ENCODE peak calls at places on chromosomes 5 and 9, in five cellular contexts. G is cardiac muscle cell, V is foreskin fibroblast, P is fibroblast of mammary gland, E is HFF-Myc. R is an unnamed sample.

GRCh38 chr5:178793156-178793555 is 62.7 kb upstream of the ZNF354A start:
- DNase-seq in G (peak), V (no peak), P (no peak), E (no peak), R (no peak)

GRCh38 chr5:50441479-50441815 is 359 bp upstream of the EMB start:
- DNase-seq in G (no peak), V (peak), P (no peak), E (no peak), R (no peak)

GRCh38 chr5:10524376-10525123 is 39.3 kb upstream of the ANKRD33B start:
- DNase-seq in G (no peak), V (peak), P (peak), E (peak), R (no peak)

GRCh38 chr9:14190240-14190639 is 123.7 kb downstream of the NFIB start:
- DNase-seq in G (no peak), V (no peak), P (no peak), E (no peak), R (no peak)

GRCh38 chr9:87685871-87686519 is 39.9 kb upstream of the CTSL start:
- DNase-seq in G (no peak), V (peak), P (peak), E (no peak), R (no peak)

GRCh38 chr5:123089971-123090640 is 1.1 kb downstream of the PRDM6 start:
- DNase-seq in G (peak), V (peak), P (peak), E (no peak), R (no peak)

GRCh38 chr5:53126514-53126913 is 17.0 kb upstream of the MOCS2 start:
- DNase-seq in G (no peak), V (peak), P (peak), E (no peak), R (no peak)

GRCh38 chr5:45694255-45694834 is 1.8 kb downstream of the HCN1 start:
- DNase-seq in G (peak), V (no peak), P (peak), E (no peak), R (no peak)

GRCh38 chr5:173303878-173304590 is 24.2 kb downstream of the STC2 start:
- DNase-seq in G (peak), V (peak), P (no peak), E (no peak), R (no peak)

GRCh38 chr5:150658699-150659265 is 2.3 kb upstream of the MYOZ3 start:
- DNase-seq in G (peak), V (no peak), P (no peak), E (no peak), R (no peak)

GRCh38 chr9:129597355-129598088 is 23.4 kb downstream of the C9orf50 start:
- DNase-seq in G (peak), V (peak), P (peak), E (no peak), R (no peak)

GRCh38 chr5:87136096-87136495 is 131.6 kb upstream of the RASA1 start:
- DNase-seq in G (no peak), V (no peak), P (no peak), E (no peak), R (no peak)

GRCh38 chr9:973295-973842 is 3.1 kb upstream of the DMRT3 start:
- DNase-seq in G (no peak), V (no peak), P (no peak), E (no peak), R (no peak)

GRCh38 chr5:40605295-40605958 is 74.3 kb upstream of the PTGER4 start:
- DNase-seq in G (no peak), V (peak), P (peak), E (no peak), R (no peak)

DNA sequence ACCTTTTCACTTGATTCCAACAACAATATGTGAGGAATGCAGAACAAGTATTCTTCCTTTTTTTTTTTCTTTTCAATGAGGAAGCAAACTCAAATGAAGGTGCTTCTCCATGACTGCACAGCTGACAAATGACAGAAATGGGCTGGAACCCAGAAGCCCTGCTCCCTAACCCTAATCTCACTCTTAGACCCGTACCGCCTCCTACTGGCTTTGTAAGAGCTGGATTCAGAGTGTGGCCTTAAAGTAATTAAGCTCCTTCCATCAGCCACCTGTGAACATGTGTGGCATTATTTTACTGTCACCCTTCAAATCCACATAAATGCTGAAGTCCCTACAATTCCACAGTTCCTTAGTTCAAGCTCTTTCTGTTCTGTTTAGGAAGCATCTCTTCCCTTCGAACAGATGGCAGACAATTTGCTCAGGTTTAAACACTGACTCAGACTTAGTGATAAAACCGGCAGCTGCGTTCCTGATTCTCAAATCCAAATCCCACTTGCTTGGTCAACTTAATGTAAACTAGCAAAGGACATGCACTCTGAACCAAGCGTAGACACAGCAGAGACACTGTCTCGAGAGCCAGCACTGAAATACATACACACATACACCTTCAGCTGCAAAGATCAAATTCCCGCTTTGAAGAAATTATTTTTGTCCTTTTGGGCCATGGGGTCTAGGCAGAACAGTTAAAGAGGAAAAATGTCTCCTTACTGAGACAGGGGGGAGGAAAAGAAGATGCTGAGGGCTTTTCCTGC is 316.7 kb upstream of the TLE4 start:
- DNase-seq in G (no peak), V (peak), P (peak), E (no peak), R (no peak)
- TF ChIP-seq CTCF in G (peak), V (peak), P (peak), E (peak), R (peak)

DNA sequence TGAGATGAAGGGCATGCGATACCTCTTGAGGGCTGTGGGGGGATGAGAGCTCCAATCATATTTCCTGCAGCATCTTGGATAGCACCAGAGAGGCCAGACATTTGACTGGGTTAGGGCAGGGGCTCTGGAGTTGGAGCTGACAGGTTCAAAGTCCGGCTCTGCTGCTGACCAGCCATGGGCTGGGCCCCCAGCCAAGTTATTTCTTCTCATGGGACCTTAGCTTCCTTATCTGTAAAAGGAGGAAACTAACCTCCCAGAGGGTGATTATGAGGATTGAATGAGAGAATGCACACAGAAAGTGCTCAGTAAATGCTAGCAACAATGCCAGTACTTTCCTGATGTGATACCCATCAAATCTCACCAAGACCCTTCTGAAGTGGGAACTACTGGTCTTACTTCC is 65.2 kb upstream of the SLC25A51 start:
- DNase-seq in G (peak), V (peak), P (peak), E (no peak), R (no peak)
- TF ChIP-seq CTCF in G (peak), V (no peak), P (no peak), E (no peak), R (no peak)

GRCh38 chr5:170896779-170897178 is 35.0 kb downstream of the RANBP17 start:
- DNase-seq in G (peak), V (peak), P (peak), E (no peak), R (no peak)
- TF ChIP-seq CTCF in G (peak), V (peak), P (peak), E (peak), R (peak)

GRCh38 chr5:78649816-78650561 is 1.4 kb upstream of the LHFPL2 start:
- DNase-seq in G (no peak), V (peak), P (peak), E (no peak), R (no peak)

GRCh38 chr5:78647838-78648358 is 674 bp downstream of the LHFPL2 start:
- DNase-seq in G (peak), V (peak), P (peak), E (no peak), R (no peak)

GRCh38 chr5:78647411-78647818 is 1.2 kb downstream of the LHFPL2 start:
- DNase-seq in G (peak), V (peak), P (peak), E (no peak), R (no peak)

GRCh38 chr5:78649220-78649700 is 688 bp upstream of the LHFPL2 start:
- DNase-seq in G (no peak), V (peak), P (peak), E (no peak), R (no peak)

GRCh38 chr5:78648359-78649219 is at the start of gene LHFPL2:
- DNase-seq in G (peak), V (peak), P (peak), E (no peak), R (peak)
- TF ChIP-seq CTCF in G (no peak), V (no peak), P (no peak), E (no peak), R (no peak)

GRCh38 chr5:159005062-159005461 is 94.7 kb downstream of the EBF1 start:
- DNase-seq in G (no peak), V (no peak), P (no peak), E (no peak), R (no peak)
- TF ChIP-seq CTCF in G (no peak), V (no peak), P (no peak), E (no peak), R (no peak)

GRCh38 chr5:113292535-113292934 is 142.3 kb downstream of the TSSK1B start:
- DNase-seq in G (peak), V (no peak), P (no peak), E (no peak), R (no peak)

GRCh38 chr5:113293068-113293571 is 141.7 kb downstream of the TSSK1B start:
- DNase-seq in G (peak), V (peak), P (no peak), E (no peak), R (no peak)

GRCh38 chr5:113293613-113294340 is 141.0 kb downstream of the TSSK1B start:
- DNase-seq in G (peak), V (peak), P (peak), E (no peak), R (no peak)

GRCh38 chr5:113295111-113295539 is 139.7 kb downstream of the TSSK1B start:
- DNase-seq in G (no peak), V (no peak), P (no peak), E (no peak), R (no peak)

GRCh38 chr5:113294341-113295110 is 140.3 kb downstream of the TSSK1B start:
- DNase-seq in G (peak), V (peak), P (peak), E (peak), R (peak)
- TF ChIP-seq CTCF in G (peak), V (peak), P (peak), E (peak), R (no peak)

GRCh38 chr9:115653231-115653630 is 500.4 kb upstream of the PAPPA start:
- DNase-seq in G (no peak), V (peak), P (peak), E (no peak), R (no peak)
- TF ChIP-seq CTCF in G (no peak), V (no peak), P (no peak), E (no peak), R (no peak)

GRCh38 chr5:96691503-96692303 is 29.5 kb downstream of the CAST start:
- DNase-seq in G (no peak), V (peak), P (no peak), E (no peak), R (no peak)
- TF ChIP-seq CTCF in G (no peak), V (no peak), P (no peak), E (no peak), R (no peak)

R was measured in D721Med.